ENCODE peak calls at places on chromosomes 2 and 18, in five cellular contexts. One of them, this sample, is unnamed.

GRCh38 chr2:71619230-71619741 is 165.9 kb downstream of the DYSF start:
- DNase-seq in RCC 7860: no peak
- DNase-seq in uterus: no peak
- DNase-seq in NCI-H69: no peak
- DNase-seq in choroid plexus epithelial cell: no peak
- DNase-seq in this sample: no peak

GRCh38 chr2:162256621-162257020 is 13.4 kb upstream of the FAP start:
- DNase-seq in choroid plexus epithelial cell: no peak
- DNase-seq in NCI-H69: no peak
- DNase-seq in RCC 7860: no peak
- DNase-seq in uterus: no peak
- DNase-seq in this sample: no peak

GRCh38 chr2:230627806-230628724 is 84.6 kb upstream of the CAB39 start:
- DNase-seq in RCC 7860: no peak
- DNase-seq in NCI-H69: no peak
- DNase-seq in choroid plexus epithelial cell: peak
- DNase-seq in uterus: no peak
- DNase-seq in this sample: no peak

GRCh38 chr2:20469595-20469994 is 22.7 kb downstream of the RHOB start:
- DNase-seq in NCI-H69: no peak
- DNase-seq in uterus: peak
- DNase-seq in choroid plexus epithelial cell: no peak
- DNase-seq in RCC 7860: no peak
- DNase-seq in this sample: no peak

GRCh38 chr18:75478996-75479870 is 51.7 kb upstream of the SMIM21 start:
- DNase-seq in NCI-H69: peak
- DNase-seq in RCC 7860: peak
- DNase-seq in choroid plexus epithelial cell: peak
- DNase-seq in uterus: no peak
- DNase-seq in this sample: peak

GRCh38 chr2:23478933-23479683 is 94.1 kb downstream of the KLHL29 start:
- DNase-seq in choroid plexus epithelial cell: no peak
- DNase-seq in NCI-H69: no peak
- DNase-seq in uterus: no peak
- DNase-seq in RCC 7860: no peak
- DNase-seq in this sample: peak

GRCh38 chr2:156065912-156066311 is 266.6 kb downstream of the NR4A2 start:
- DNase-seq in RCC 7860: no peak
- DNase-seq in NCI-H69: peak
- DNase-seq in uterus: no peak
- DNase-seq in choroid plexus epithelial cell: no peak
- DNase-seq in this sample: peak

GRCh38 chr18:46569211-46569610 is 87.8 kb downstream of the LOXHD1 start:
- DNase-seq in RCC 7860: no peak
- DNase-seq in choroid plexus epithelial cell: no peak
- DNase-seq in NCI-H69: no peak
- DNase-seq in uterus: no peak
- DNase-seq in this sample: no peak

GRCh38 chr18:46071894-46072867 is at the start of gene PSTPIP2:
- DNase-seq in choroid plexus epithelial cell: peak
- DNase-seq in NCI-H69: peak
- DNase-seq in RCC 7860: no peak
- DNase-seq in uterus: peak
- DNase-seq in this sample: peak

GRCh38 chr18:71995895-71996443 is 548.2 kb downstream of the CBLN2 start:
- DNase-seq in choroid plexus epithelial cell: no peak
- DNase-seq in uterus: no peak
- DNase-seq in NCI-H69: no peak
- DNase-seq in RCC 7860: no peak
- DNase-seq in this sample: no peak

GRCh38 chr18:59264136-59264571 is 9.1 kb downstream of the RAX start:
- DNase-seq in NCI-H69: no peak
- DNase-seq in uterus: no peak
- DNase-seq in RCC 7860: no peak
- DNase-seq in choroid plexus epithelial cell: no peak
- DNase-seq in this sample: peak

GRCh38 chr2:132550285-132550684 is 119.7 kb downstream of the LYPD1 start:
- DNase-seq in uterus: no peak
- DNase-seq in RCC 7860: no peak
- DNase-seq in choroid plexus epithelial cell: no peak
- DNase-seq in NCI-H69: no peak
- DNase-seq in this sample: no peak

GRCh38 chr2:24928036-24928435 is 8.0 kb upstream of the ADCY3 start:
- DNase-seq in uterus: no peak
- DNase-seq in RCC 7860: no peak
- DNase-seq in NCI-H69: no peak
- DNase-seq in choroid plexus epithelial cell: no peak
- DNase-seq in this sample: no peak

GRCh38 chr2:239337877-239338484 is 62.8 kb downstream of the HDAC4 start:
- DNase-seq in RCC 7860: no peak
- DNase-seq in choroid plexus epithelial cell: no peak
- DNase-seq in uterus: peak
- DNase-seq in NCI-H69: peak
- DNase-seq in this sample: no peak

GRCh38 chr18:21141678-21142422 is 30.2 kb upstream of the ROCK1 start:
- DNase-seq in NCI-H69: no peak
- DNase-seq in RCC 7860: no peak
- DNase-seq in choroid plexus epithelial cell: peak
- DNase-seq in uterus: no peak
- DNase-seq in this sample: no peak

GRCh38 chr2:38871432-38871831 is 4.3 kb downstream of the DHX57 start:
- DNase-seq in uterus: no peak
- DNase-seq in choroid plexus epithelial cell: no peak
- DNase-seq in NCI-H69: no peak
- DNase-seq in RCC 7860: no peak
- DNase-seq in this sample: no peak

GRCh38 chr2:212032032-212032431 is 506.6 kb downstream of the ERBB4 start:
- DNase-seq in choroid plexus epithelial cell: peak
- DNase-seq in RCC 7860: peak
- DNase-seq in NCI-H69: peak
- DNase-seq in uterus: no peak
- DNase-seq in this sample: no peak

This sample was measured in NCI-H82.